ENCODE peak calls at places on chromosomes 6 and 20, in four cellular contexts. W is small intestine, V is MM.1S, A is heart right ventricle. M is an unnamed sample. For H3K4me1, the result is how much of the 10 kb centered on the place peaks cover.

GRCh38 chr6:39417440-39417839 is 94.9 kb upstream of the KCNK16 start:
- DNase-seq in W (no peak), V (peak), A (no peak), M (no peak)

GRCh38 chr6:91278416-91278815 is 691.5 kb upstream of the MAP3K7 start:
- DNase-seq in W (no peak), V (no peak), A (no peak), M (no peak)

GRCh38 chr6:1929931-1930330 is 315.5 kb downstream of the GMDS start:
- DNase-seq in W (no peak), V (no peak), A (no peak), M (no peak)

GRCh38 chr6:95228636-95229035 is 348.7 kb upstream of the MANEA start:
- DNase-seq in W (no peak), V (no peak), A (no peak), M (no peak)

GRCh38 chr20:17875106-17875980 is 93.3 kb downstream of the SNX5 start:
- DNase-seq in W (peak), V (no peak), A (peak), M (no peak)

GRCh38 chr6:34202329-34203201 is 34.1 kb upstream of the HMGA1 start:
- DNase-seq in W (no peak), V (no peak), A (no peak), M (peak)

GRCh38 chr6:161233986-161234620 is 39.8 kb downstream of the AGPAT4 start:
- DNase-seq in W (no peak), V (no peak), A (peak), M (no peak)

GRCh38 chr6:6588924-6589696 is 590 bp downstream of the LY86 start:
- DNase-seq in W (no peak), V (no peak), A (no peak), M (no peak)

GRCh38 chr6:158758941-158759479 is 60.2 kb downstream of the EZR start:
- DNase-seq in W (no peak), V (no peak), A (no peak), M (no peak)

GRCh38 chr20:40668449-40669228 is 20.4 kb downstream of the MAFB start:
- DNase-seq in W (peak), V (no peak), A (no peak), M (no peak)

GRCh38 chr6:34696189-34696738 is 303 bp downstream of the ILRUN start:
- DNase-seq in W (no peak), V (peak), A (peak), M (no peak)

DNA sequence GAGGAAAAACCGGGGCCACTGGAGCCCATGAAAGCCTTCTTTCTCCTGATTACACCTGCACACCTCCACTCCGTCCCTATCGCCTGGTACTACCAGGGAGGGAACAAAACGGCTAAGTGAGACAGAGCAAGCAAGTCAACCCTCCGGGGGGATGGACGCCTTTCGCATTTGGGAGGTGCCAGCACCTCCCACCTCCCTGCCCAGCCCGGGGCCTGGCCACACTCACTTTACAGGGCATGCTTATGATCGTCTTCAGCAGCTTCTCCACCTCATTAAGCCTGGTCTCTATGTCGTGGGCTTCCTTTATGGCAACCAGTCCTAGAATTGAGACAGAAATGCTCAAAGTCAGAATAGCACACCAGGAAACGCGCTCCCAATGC is 13.7 kb downstream of the PXDC1 start:
- DNase-seq in W (no peak), V (no peak), A (no peak), M (no peak)
- H3K4me1 ChIP-seq in W (under half), V (under half), A (under half), M (under half)

GRCh38 chr6:25659633-25660368 is 7.8 kb downstream of the SCGN start:
- DNase-seq in W (no peak), V (no peak), A (no peak), M (no peak)

GRCh38 chr6:25661129-25661779 is 9.2 kb downstream of the SCGN start:
- DNase-seq in W (no peak), V (no peak), A (no peak), M (no peak)

GRCh38 chr6:25655746-25656145 is 3.7 kb downstream of the SCGN start:
- DNase-seq in W (no peak), V (no peak), A (no peak), M (no peak)

GRCh38 chr6:25665455-25665854 is 13.4 kb downstream of the SCGN start:
- DNase-seq in W (no peak), V (no peak), A (no peak), M (no peak)

DNA sequence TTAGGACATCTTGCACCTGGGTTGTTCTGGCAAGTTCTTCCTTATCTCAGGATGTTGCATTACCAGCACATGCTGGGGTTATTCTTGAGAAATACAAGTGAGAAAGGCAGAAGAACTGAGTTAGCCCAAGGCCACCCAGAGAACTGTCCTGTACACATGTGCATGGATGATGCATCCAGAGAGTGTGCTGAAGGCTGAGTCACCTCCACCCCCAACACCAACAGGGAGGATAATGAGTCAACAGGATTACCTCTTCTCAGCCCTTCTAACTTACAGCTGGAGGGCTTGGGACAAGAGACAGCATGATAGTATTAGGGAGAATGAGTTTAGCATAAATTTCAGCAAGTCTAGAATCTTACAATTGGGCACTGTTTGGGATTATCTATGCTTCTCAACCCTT is 8.5 kb downstream of the SCGN start:
- DNase-seq in W (no peak), V (no peak), A (no peak), M (no peak)
- H3K4me1 ChIP-seq in W (under half), V (under half), A (under half), M (under half)

DNA sequence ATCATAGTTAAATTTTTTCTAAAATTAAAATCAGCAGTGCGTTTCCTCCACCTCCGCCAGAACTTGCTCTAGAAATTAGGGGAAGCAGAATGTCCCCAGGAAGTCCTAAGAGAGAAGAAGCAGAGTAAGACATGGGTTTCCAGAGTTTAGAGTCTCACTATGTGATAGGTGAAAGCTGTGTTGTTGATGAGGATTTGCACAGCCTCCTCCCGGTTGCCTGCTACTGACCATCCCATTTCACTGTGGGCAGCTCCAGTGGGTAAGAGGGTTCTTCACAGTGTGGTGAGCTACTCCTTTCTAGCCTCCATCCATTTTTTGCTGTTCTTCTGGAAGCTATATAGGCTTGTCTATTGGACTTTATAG is 13.3 kb downstream of the UST start:
- DNase-seq in W (no peak), V (no peak), A (no peak), M (no peak)
- H3K4me1 ChIP-seq in W (under half), V (under half), A (under half), M (under half)

GRCh38 chr6:11318835-11319813 is 86.7 kb upstream of the NEDD9 start:
- DNase-seq in W (peak), V (no peak), A (no peak), M (no peak)
- H3K4me1 ChIP-seq in W (under half), V (under half), A (under half), M (under half)

GRCh38 chr6:30211899-30212298 is 1.3 kb downstream of the TRIM26 start:
- DNase-seq in W (peak), V (no peak), A (no peak), M (no peak)
- H3K4me1 ChIP-seq in W (under half), V (under half), A (under half), M (under half)

GRCh38 chr20:37727957-37728634 is 34.3 kb downstream of the CTNNBL1 start:
- DNase-seq in W (no peak), V (no peak), A (no peak), M (no peak)
- H3K4me1 ChIP-seq in W (under half), V (under half), A (under half), M (under half)

M was measured in H9.